ENCODE peak calls at places on chromosomes 12 and 14, in four cellular contexts. B, L, R and F are unnamed samples.

GRCh38 chr12:6638305-6638704 is 2.5 kb upstream of the LPAR5 start:
- DNase-seq in L (no peak), R (no peak), B (no peak), F (no peak)

GRCh38 chr12:65779091-65779642 is 45.1 kb upstream of the HMGA2 start:
- DNase-seq in R (peak), L (no peak), B (peak), F (peak)

GRCh38 chr12:12976366-12976765 is 23.7 kb downstream of the HEBP1 start:
- DNase-seq in B (peak), L (no peak), R (peak), F (peak)

GRCh38 chr14:64296561-64296960 is 2.4 kb upstream of the ESR2 start:
- DNase-seq in R (no peak), B (no peak), L (no peak), F (no peak)

GRCh38 chr12:54376596-54377468 is 7.7 kb downstream of the ZNF385A start:
- DNase-seq in B (no peak), L (no peak), R (no peak), F (no peak)

GRCh38 chr12:54981796-54982195 is 2.8 kb downstream of the TESPA1 start:
- DNase-seq in L (no peak), B (no peak), R (no peak), F (no peak)

GRCh38 chr14:22614240-22614799 is 16.2 kb downstream of the ABHD4 start:
- DNase-seq in R (peak), B (peak), L (no peak), F (peak)

GRCh38 chr12:53053223-53054111 is 3.6 kb downstream of the TNS2 start:
- DNase-seq in B (no peak), R (no peak), L (peak), F (no peak)